ENCODE peak calls at places on chromosomes 5 and 9, in ten cellular contexts. L is CD8-positive, alpha-beta memory T cell; C is neural progenitor cell; N is H1; E is A549; V is DND-41; A is right cardiac atrium; S is pancreas; P is effector memory CD4-positive, alpha-beta T cell; Z is GM23248. T is an unnamed sample.

GRCh38 chr9:98450486-98450885 is 195.0 kb upstream of the TBC1D2 start:
- DNase-seq in E (no peak), A (no peak), P (no peak), N (no peak), L (no peak), Z (peak), C (no peak), S (no peak), V (no peak), T (no peak)

GRCh38 chr9:126440938-126441337 is 114.3 kb downstream of the MVB12B start:
- DNase-seq in Z (peak), E (no peak), C (peak), N (no peak), S (no peak), L (no peak), P (no peak), V (no peak), A (no peak), T (no peak)

GRCh38 chr5:65796269-65796668 is 74.3 kb downstream of the NLN start:
- DNase-seq in C (no peak), P (no peak), V (no peak), L (no peak), Z (peak), A (no peak), N (no peak), E (no peak), S (no peak), T (no peak)

GRCh38 chr5:180605554-180606214 is 14.4 kb upstream of the SCGB3A1 start:
- DNase-seq in E (peak), N (peak), C (peak), S (peak), A (peak), P (no peak), Z (peak), V (peak), L (peak), T (peak)

GRCh38 chr9:137724818-137725240 is 106.0 kb downstream of the EHMT1 start:
- DNase-seq in N (no peak), Z (no peak), V (no peak), E (no peak), A (no peak), P (no peak), C (no peak), L (no peak), S (no peak), T (no peak)

GRCh38 chr5:142900926-142901325 is 130.7 kb downstream of the ARHGAP26 start:
- DNase-seq in P (no peak), V (no peak), N (no peak), L (no peak), A (no peak), C (no peak), E (no peak), Z (peak), S (no peak), T (no peak)

GRCh38 chr5:124718376-124718775 is 28.1 kb downstream of the ZNF608 start:
- DNase-seq in N (no peak), Z (peak), E (no peak), S (no peak), A (no peak), C (no peak), P (no peak), L (no peak), V (no peak), T (no peak)

GRCh38 chr5:13350754-13351153 is 593.7 kb downstream of the DNAH5 start:
- DNase-seq in C (no peak), A (no peak), N (no peak), L (no peak), Z (peak), P (no peak), S (no peak), E (no peak), V (no peak), T (no peak)

GRCh38 chr5:14148483-14148882 is 5.3 kb downstream of the TRIO start:
- DNase-seq in S (no peak), N (no peak), L (no peak), Z (no peak), A (no peak), P (no peak), C (no peak), V (no peak), E (no peak), T (no peak)

GRCh38 chr9:14071484-14071883 is 242.5 kb downstream of the NFIB start:
- DNase-seq in N (no peak), L (no peak), P (no peak), E (no peak), S (no peak), Z (no peak), V (no peak), A (no peak), C (no peak), T (no peak)

GRCh38 chr9:134848504-134848903 is 32.1 kb upstream of the FCN2 start:
- DNase-seq in A (no peak), S (no peak), P (no peak), L (no peak), C (no peak), E (no peak), N (no peak), V (no peak), Z (no peak), T (no peak)

GRCh38 chr5:102654559-102655354 is 100.3 kb upstream of the PAM start:
- DNase-seq in P (no peak), C (no peak), V (no peak), S (no peak), E (no peak), A (no peak), Z (peak), L (no peak), N (no peak), T (no peak)

GRCh38 chr5:68683632-68684035 is 410.2 kb upstream of the SLC30A5 start:
- DNase-seq in E (peak), V (no peak), S (no peak), N (no peak), C (no peak), L (no peak), Z (peak), A (peak), P (no peak), T (no peak)

GRCh38 chr9:114504341-114505186 is 709 bp downstream of the WHRN start:
- DNase-seq in N (peak), L (peak), V (no peak), Z (peak), S (peak), A (peak), C (peak), E (peak), P (no peak), T (peak)

GRCh38 chr9:106921989-106922388 is 59.0 kb downstream of the ZNF462 start:
- DNase-seq in C (no peak), Z (peak), N (no peak), S (no peak), A (no peak), V (no peak), L (no peak), P (no peak), E (no peak), T (no peak)

GRCh38 chr9:15735083-15735974 is 182.5 kb downstream of the CCDC171 start:
- DNase-seq in L (no peak), V (no peak), E (peak), S (no peak), C (no peak), A (no peak), Z (peak), N (no peak), P (no peak), T (no peak)

GRCh38 chr5:33832904-33833575 is 58.8 kb downstream of the ADAMTS12 start:
- DNase-seq in P (no peak), S (no peak), N (no peak), E (no peak), Z (peak), L (no peak), C (no peak), V (no peak), A (no peak), T (no peak)

GRCh38 chr9:114777841-114778240 is 28.0 kb downstream of the TNFSF15 start:
- DNase-seq in S (no peak), Z (peak), E (peak), N (no peak), L (peak), P (no peak), C (no peak), A (no peak), V (peak), T (peak)

GRCh38 chr9:120780367-120780766 is 12.8 kb downstream of the FBXW2 start:
- DNase-seq in P (no peak), E (no peak), Z (no peak), L (no peak), A (no peak), N (no peak), S (no peak), V (no peak), C (no peak), T (no peak)

GRCh38 chr5:117054141-117054540 is 479.5 kb upstream of the SEMA6A start:
- DNase-seq in L (no peak), N (no peak), A (no peak), S (no peak), C (no peak), Z (no peak), P (no peak), V (no peak), E (no peak), T (no peak)

GRCh38 chr5:83470920-83471404 is 582 bp upstream of the VCAN start:
- DNase-seq in V (no peak), P (no peak), A (no peak), E (no peak), N (peak), Z (peak), C (peak), L (no peak), S (no peak), T (no peak)

GRCh38 chr5:34012791-34013190 is 4.9 kb upstream of the AMACR start:
- DNase-seq in V (no peak), P (no peak), L (no peak), S (no peak), Z (peak), E (no peak), C (no peak), N (no peak), A (no peak), T (no peak)

GRCh38 chr5:14501353-14502162 is 80.0 kb upstream of the OTULINL start:
- DNase-seq in N (no peak), E (no peak), A (no peak), C (no peak), L (no peak), P (no peak), Z (peak), S (no peak), V (no peak), T (no peak)

GRCh38 chr5:81817980-81818379 is 67.1 kb upstream of the SSBP2 start:
- DNase-seq in Z (no peak), N (no peak), L (peak), S (no peak), V (peak), A (no peak), C (no peak), E (no peak), P (no peak), T (peak)

GRCh38 chr9:100428871-100429654 is 2.1 kb downstream of the MSANTD3 start:
- DNase-seq in E (peak), V (no peak), L (no peak), C (no peak), P (no peak), A (no peak), Z (peak), S (no peak), N (no peak), T (no peak)

GRCh38 chr9:73153793-73154227 is 2.1 kb downstream of the ANXA1 start:
- DNase-seq in N (no peak), L (no peak), V (no peak), S (no peak), E (peak), C (no peak), P (no peak), Z (peak), A (no peak), T (no peak)
- H3K27ac ChIP-seq in N (no peak), L (peak), V (peak), S (peak), E (peak), C (no peak), P (peak), Z (peak), A (peak), T (peak)

GRCh38 chr5:39420482-39421145 is 4.2 kb downstream of the DAB2 start:
- DNase-seq in Z (peak), A (peak), P (no peak), E (no peak), N (no peak), S (no peak), C (peak), L (no peak), V (no peak), T (no peak)
- H3K4me3 ChIP-seq in Z (peak), A (peak), P (no peak), E (no peak), N (no peak), S (no peak), C (no peak), L (no peak), V (no peak), T (no peak)

DNA sequence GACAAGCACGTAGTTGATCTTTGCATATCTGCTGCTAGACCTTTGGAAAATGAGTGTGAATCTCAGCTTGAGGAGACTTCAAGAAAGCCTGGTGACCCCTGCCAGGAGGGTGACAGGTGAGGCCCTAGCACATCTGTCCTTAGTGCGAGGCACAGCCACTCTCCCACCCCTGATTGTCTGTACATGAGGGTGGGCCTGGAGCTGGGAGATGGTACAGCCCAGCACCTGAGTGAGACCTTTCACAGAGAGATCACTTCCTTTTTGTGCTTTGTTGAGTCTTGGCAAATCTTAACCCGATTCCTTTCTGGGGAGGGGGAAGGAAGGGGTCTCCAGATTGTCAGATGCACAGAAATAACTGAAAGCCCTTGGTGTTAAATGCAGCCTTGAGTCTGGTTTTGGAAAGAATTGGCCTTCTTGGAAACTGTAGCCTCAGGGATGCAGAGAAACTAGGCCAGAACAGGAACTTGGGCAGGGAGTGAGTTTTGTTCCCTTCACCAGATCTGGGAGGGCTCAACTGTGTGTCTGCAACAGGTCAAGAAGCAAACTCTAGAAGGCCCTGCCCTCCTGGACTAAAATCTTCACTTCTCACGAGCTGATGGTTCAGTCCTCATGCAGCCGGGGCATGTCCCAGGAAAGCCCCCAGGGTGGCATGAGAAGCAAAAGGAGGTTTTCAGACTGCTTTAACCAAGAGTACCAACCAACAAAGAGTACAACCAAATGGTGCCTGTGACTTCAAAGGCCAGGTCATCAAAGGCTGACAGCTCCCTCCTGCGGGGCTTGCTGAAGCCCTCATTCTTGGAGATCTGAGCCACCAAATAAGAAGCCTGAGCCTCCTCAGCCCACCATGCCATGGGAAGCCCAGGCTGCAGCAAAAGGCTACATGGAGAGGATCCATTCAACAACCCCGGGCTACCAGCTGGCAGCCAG is 20.8 kb upstream of the SEMA4D start:
- DNase-seq in Z (no peak), A (no peak), P (no peak), S (no peak), L (no peak), E (no peak), C (no peak), N (no peak), V (peak), T (peak)
- H3K27ac ChIP-seq in Z (no peak), A (no peak), P (peak), S (no peak), L (no peak), E (no peak), C (no peak), N (no peak), V (peak), T (peak)

GRCh38 chr5:122051569-122051968 is 26.5 kb downstream of the LOX start:
- DNase-seq in V (no peak), L (no peak), A (no peak), E (no peak), Z (no peak), C (no peak), N (no peak), S (no peak), P (no peak), T (no peak)
- H3K4me3 ChIP-seq in V (no peak), L (no peak), A (no peak), E (no peak), Z (no peak), C (no peak), N (no peak), S (no peak), P (no peak), T (no peak)

DNA sequence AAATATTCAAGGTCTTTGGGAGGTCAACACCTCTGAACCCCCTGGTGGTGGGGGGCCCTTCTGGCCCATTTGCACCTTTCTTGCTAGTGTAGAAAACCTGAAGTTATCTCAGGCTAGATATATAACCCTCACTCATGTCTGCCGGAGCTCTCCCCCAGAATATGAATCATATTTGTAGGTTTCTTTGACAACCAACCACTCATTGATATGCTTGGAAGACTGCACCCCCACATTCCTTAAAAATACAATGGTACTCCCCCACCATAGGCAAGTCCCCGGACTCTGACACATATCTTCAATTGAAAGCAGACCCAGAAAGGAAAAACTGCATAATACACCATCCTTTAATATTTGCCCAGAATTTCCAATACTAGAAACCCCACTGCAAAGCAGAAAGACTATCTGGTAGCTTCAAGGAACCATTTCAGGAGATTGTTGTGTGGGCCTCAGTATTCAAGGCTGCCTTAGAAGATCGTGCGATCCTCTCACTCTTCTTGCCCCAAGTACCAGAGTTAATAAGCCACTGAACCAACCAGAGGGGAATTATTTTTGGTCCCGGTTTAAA is 981 bp upstream of the UBE2B start:
- DNase-seq in N (no peak), V (no peak), Z (peak), P (no peak), C (no peak), S (no peak), A (no peak), L (no peak), E (no peak), T (no peak)
- H3K27ac ChIP-seq in N (peak), V (peak), Z (peak), P (peak), C (no peak), S (peak), A (peak), L (peak), E (peak), T (peak)

GRCh38 chr5:3592298-3592697 is 3.3 kb upstream of the IRX1 start:
- DNase-seq in S (no peak), L (no peak), E (no peak), C (peak), Z (no peak), A (no peak), V (no peak), N (peak), P (no peak), T (no peak)

GRCh38 chr5:3593771-3594513 is 1.7 kb upstream of the IRX1 start:
- DNase-seq in A (no peak), C (peak), E (no peak), S (no peak), N (peak), L (no peak), P (no peak), V (no peak), Z (peak), T (no peak)

GRCh38 chr5:3594514-3595101 is 1.0 kb upstream of the IRX1 start:
- DNase-seq in E (peak), L (no peak), V (no peak), S (no peak), P (no peak), Z (peak), N (peak), A (no peak), C (peak), T (no peak)

GRCh38 chr5:3590967-3591900 is 4.4 kb upstream of the IRX1 start:
- DNase-seq in N (peak), V (no peak), E (no peak), Z (peak), S (no peak), C (peak), A (no peak), L (no peak), P (no peak), T (no peak)

GRCh38 chr5:3590253-3590966 is 5.2 kb upstream of the IRX1 start:
- DNase-seq in P (no peak), L (no peak), Z (no peak), C (peak), N (peak), E (no peak), A (no peak), S (no peak), V (no peak), T (no peak)
- H3K4me3 ChIP-seq in P (no peak), L (no peak), Z (peak), C (peak), N (no peak), E (no peak), A (no peak), S (no peak), V (no peak), T (no peak)

DNA sequence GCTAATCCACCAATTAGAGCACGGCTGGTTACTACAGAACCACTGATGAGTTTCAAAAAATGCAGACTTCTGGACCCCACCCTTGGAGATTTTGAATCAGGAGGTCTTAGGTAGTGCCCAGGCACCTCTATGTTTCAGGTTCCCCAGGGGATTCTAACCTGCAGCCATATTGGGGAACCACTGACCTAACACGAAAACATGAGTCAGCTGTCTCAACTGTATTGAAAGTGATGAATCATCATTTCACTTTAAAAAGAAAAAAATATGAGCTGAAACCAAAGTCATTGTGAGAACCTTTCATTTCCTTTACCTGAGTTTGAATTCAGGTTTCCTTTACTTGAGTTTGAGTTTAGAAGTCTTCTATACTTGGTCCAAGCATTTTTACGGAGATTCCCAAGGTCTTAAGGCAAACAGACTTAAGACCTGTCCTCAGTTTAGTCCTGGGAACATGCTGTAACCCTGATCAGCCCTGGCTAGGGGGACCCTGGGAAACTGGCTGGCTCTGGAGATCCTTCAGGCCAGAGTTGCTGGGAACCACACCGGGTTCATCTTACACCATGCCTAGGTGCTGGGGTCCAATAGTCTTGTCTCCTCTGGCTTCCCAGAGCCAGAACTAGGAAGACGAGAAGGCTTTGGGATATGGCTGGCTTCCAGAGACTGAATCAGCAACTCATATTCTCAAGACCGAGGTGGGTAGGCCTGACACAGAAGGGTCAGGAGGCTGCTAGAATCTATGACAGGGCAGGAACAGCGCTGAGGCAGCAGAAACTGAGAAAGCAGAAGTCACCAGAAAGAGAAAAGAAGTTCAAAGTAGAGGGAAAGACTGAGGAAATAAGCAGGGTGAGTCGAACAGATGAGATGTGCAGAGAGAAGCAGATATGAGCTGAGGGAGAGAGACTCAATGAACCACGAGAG is 16.5 kb upstream of the PDCD1LG2 start:
- DNase-seq in V (no peak), P (no peak), C (no peak), Z (peak), A (peak), L (no peak), N (no peak), S (no peak), E (peak), T (no peak)
- H3K27ac ChIP-seq in V (no peak), P (no peak), C (no peak), Z (peak), A (no peak), L (no peak), N (no peak), S (no peak), E (peak), T (no peak)

GRCh38 chr5:56909294-56910122 is at the start of gene SETD9:
- DNase-seq in Z (peak), V (peak), P (peak), L (peak), N (peak), S (peak), A (peak), E (peak), C (peak), T (peak)
- H3K4me3 ChIP-seq in Z (peak), V (peak), P (peak), L (peak), N (peak), S (peak), A (peak), E (peak), C (peak), T (peak)

T was measured in CD4-positive, CD25-positive, alpha-beta regulatory T cell.